ENCODE peak calls at places on chromosome 7, in seven cellular contexts. G is amygdala, U is HEK293T, P is activated T-cell treated with anti-CD3 and anti-CD28 coated beads for 4 hours, O is right atrium auricular region, C is hepatic stellate cell, Q is sciatic nerve. L is an unnamed sample.

GRCh38 chr7:2519119-2519930 is at the start of gene LFNG:
- DNase-seq in G (peak; percentile 59), U (peak; percentile 97), P (peak; percentile 74), O (peak; percentile 78), C (peak; percentile 98), Q (peak; percentile 92), L (peak; percentile 97)

GRCh38 chr7:130838738-130839137 is 104.7 kb upstream of the KLF14 start:
- DNase-seq in G (no peak), U (no peak), P (no peak), O (no peak), C (peak; percentile 84), Q (no peak), L (no peak)

GRCh38 chr7:55571534-55572377 is 546 bp downstream of the VOPP1 start:
- DNase-seq in G (peak; percentile 27), U (peak; percentile 46), P (peak; percentile 37), O (no peak), C (peak; percentile 55), Q (peak; percentile 73), L (peak; percentile 76)

GRCh38 chr7:157851501-157852067 is 514.8 kb downstream of the DNAJB6 start:
- DNase-seq in G (no peak), U (peak; percentile 25), P (peak; percentile 63), O (peak; percentile 72), C (no peak), Q (peak; percentile 82), L (no peak)

GRCh38 chr7:129231666-129232065 is 6.8 kb downstream of the AHCYL2 start:
- DNase-seq in G (no peak), U (no peak), P (no peak), O (no peak), C (no peak), Q (no peak), L (no peak)

GRCh38 chr7:115748123-115748738 is 282.3 kb downstream of the TFEC start:
- DNase-seq in G (no peak), U (peak; percentile 13), P (no peak), O (no peak), C (no peak), Q (no peak), L (no peak)

GRCh38 chr7:15399446-15399845 is 162.4 kb downstream of the AGMO start:
- DNase-seq in G (no peak), U (no peak), P (no peak), O (no peak), C (peak; percentile 6), Q (no peak), L (no peak)

GRCh38 chr7:10723832-10724231 is 249.8 kb upstream of the PHF14 start:
- DNase-seq in G (no peak), U (no peak), P (no peak), O (no peak), C (no peak), Q (no peak), L (no peak)

GRCh38 chr7:54697659-54698186 is 61.3 kb downstream of the SEC61G start:
- DNase-seq in G (no peak), U (no peak), P (no peak), O (no peak), C (no peak), Q (no peak), L (peak; percentile 14)

GRCh38 chr7:40885503-40885902 is 750.7 kb downstream of the SUGCT start:
- DNase-seq in G (no peak), U (no peak), P (no peak), O (no peak), C (no peak), Q (no peak), L (no peak)

GRCh38 chr7:114554781-114555537 is 140.3 kb downstream of the FOXP2 start:
- DNase-seq in G (no peak), U (peak; percentile 31), P (no peak), O (no peak), C (no peak), Q (no peak), L (no peak)

GRCh38 chr7:94478648-94479214 is 30.9 kb upstream of the CASD1 start:
- DNase-seq in G (no peak), U (no peak), P (no peak), O (no peak), C (no peak), Q (no peak), L (no peak)

GRCh38 chr7:18638594-18639452 is 143.3 kb downstream of the HDAC9 start:
- DNase-seq in G (no peak), U (no peak), P (no peak), O (no peak), C (peak; percentile 3), Q (no peak), L (no peak)

GRCh38 chr7:36564500-36564899 is 159.8 kb downstream of the AOAH start:
- DNase-seq in G (no peak), U (no peak), P (no peak), O (no peak), C (no peak), Q (no peak), L (no peak)

GRCh38 chr7:93530701-93531100 is 43.8 kb downstream of the CALCR start:
- DNase-seq in G (no peak), U (no peak), P (no peak), O (no peak), C (no peak), Q (no peak), L (no peak)

GRCh38 chr7:135930565-135931423 is 46.4 kb downstream of the MTPN start:
- DNase-seq in G (no peak), U (no peak), P (no peak), O (no peak), C (peak; percentile 10), Q (no peak), L (no peak)

GRCh38 chr7:108120943-108121342 is 9.2 kb downstream of the LAMB4 start:
- DNase-seq in G (no peak), U (no peak), P (no peak), O (no peak), C (no peak), Q (no peak), L (no peak)

GRCh38 chr7:31735991-31736982 is 49.3 kb downstream of the PPP1R17 start:
- DNase-seq in G (peak; percentile 23), U (peak; percentile 74), P (no peak), O (peak; percentile 76), C (peak; percentile 50), Q (peak; percentile 77), L (peak; percentile 75)

GRCh38 chr7:151659219-151659618 is 139.5 kb upstream of the RHEB start:
- DNase-seq in G (no peak), U (no peak), P (no peak), O (no peak), C (no peak), Q (no peak), L (no peak)

GRCh38 chr7:105346593-105347322 is 42.0 kb downstream of the SRPK2 start:
- DNase-seq in G (no peak), U (no peak), P (no peak), O (no peak), C (no peak), Q (no peak), L (no peak)

GRCh38 chr7:98396768-98397167 is 4.1 kb downstream of the BAIAP2L1 start:
- DNase-seq in G (no peak), U (no peak), P (no peak), O (no peak), C (no peak), Q (no peak), L (no peak)

GRCh38 chr7:48426966-48427555 is 255.8 kb downstream of the ABCA13 start:
- DNase-seq in G (no peak), U (no peak), P (no peak), O (no peak), C (peak; percentile 54), Q (no peak), L (no peak)

GRCh38 chr7:44944821-44945220 is 34.0 kb downstream of the MYO1G start:
- DNase-seq in G (no peak), U (no peak), P (no peak), O (no peak), C (no peak), Q (no peak), L (no peak)

GRCh38 chr7:112446431-112446830 is 3.8 kb upstream of the IFRD1 start:
- DNase-seq in G (no peak), U (no peak), P (no peak), O (no peak), C (no peak), Q (no peak), L (no peak)

GRCh38 chr7:72710983-72711382 is 117.0 kb downstream of the TYW1B start:
- DNase-seq in G (no peak), U (no peak), P (no peak), O (no peak), C (no peak), Q (no peak), L (no peak)

GRCh38 chr7:118306771-118307170 is 82.3 kb downstream of the ANKRD7 start:
- DNase-seq in G (no peak), U (no peak), P (no peak), O (no peak), C (no peak), Q (no peak), L (no peak)

GRCh38 chr7:157299613-157300405 is 37.0 kb upstream of the DNAJB6 start:
- DNase-seq in G (no peak), U (no peak), P (no peak), O (no peak), C (no peak), Q (no peak), L (peak; percentile 62)

GRCh38 chr7:157542669-157543021 is 205.8 kb downstream of the DNAJB6 start:
- DNase-seq in G (no peak), U (no peak), P (no peak), O (no peak), C (no peak), Q (peak; percentile 26), L (no peak)

L was measured in iPS-NIHi11.